ENCODE peak calls at places on chromosome 13, in five cellular contexts. B is SJSA1; S is naive thymus-derived CD4-positive, alpha-beta T cell; X is Caco-2; M is pancreas. I is an unnamed sample.

GRCh38 chr13:67223024-67223423 is 7.1 kb downstream of the PCDH9 start:
- DNase-seq in X (no peak), B (no peak), M (no peak), S (no peak), I (no peak)

GRCh38 chr13:48570225-48570828 is 37.4 kb upstream of the RCBTB2 start:
- DNase-seq in B (no peak), S (no peak), X (no peak), M (no peak), I (no peak)

GRCh38 chr13:41352935-41353801 is 42.1 kb downstream of the NAA16 start:
- DNase-seq in X (no peak), M (peak; percentile 32), S (peak; percentile 66), B (peak; percentile 69), I (no peak)

GRCh38 chr13:93169980-93170379 is 56.6 kb upstream of the GPC6 start:
- DNase-seq in M (no peak), S (no peak), X (no peak), B (no peak), I (no peak)

GRCh38 chr13:36014763-36015162 is 116.4 kb downstream of the DCLK1 start:
- DNase-seq in M (no peak), B (no peak), S (no peak), X (no peak), I (no peak)

GRCh38 chr13:87677334-87678234 is 6.4 kb downstream of the SLITRK5 start:
- DNase-seq in M (peak; percentile 15), B (no peak), X (no peak), S (peak; percentile 6), I (no peak)

GRCh38 chr13:108020027-108020426 is 195.3 kb downstream of the LIG4 start:
- DNase-seq in S (no peak), B (no peak), X (peak; percentile 45), M (no peak), I (no peak)

GRCh38 chr13:77860621-77861020 is 58.0 kb downstream of the EDNRB start:
- DNase-seq in S (no peak), X (no peak), M (no peak), B (peak; percentile 21), I (no peak)

GRCh38 chr13:47459512-47459911 is 541.6 kb downstream of the SUCLA2 start:
- DNase-seq in X (no peak), M (no peak), S (no peak), B (no peak), I (no peak)

GRCh38 chr13:35789335-35790166 is 313.1 kb upstream of the MAB21L1 start:
- DNase-seq in M (no peak), B (peak; percentile 20), X (no peak), S (no peak), I (no peak)

GRCh38 chr13:48629282-48629681 is 24.4 kb upstream of the CYSLTR2 start:
- DNase-seq in X (no peak), S (no peak), B (no peak), M (no peak), I (no peak)

GRCh38 chr13:73715114-73715909 is 418.9 kb downstream of the KLF12 start:
- DNase-seq in B (no peak), S (peak; percentile 74), M (no peak), X (no peak), I (no peak)

GRCh38 chr13:29877456-29878096 is 27.2 kb upstream of the UBL3 start:
- DNase-seq in M (no peak), S (no peak), X (peak; percentile 63), B (no peak), I (no peak)

GRCh38 chr13:85386424-85386823 is 412.8 kb downstream of the SLITRK6 start:
- DNase-seq in M (no peak), B (peak; percentile 21), S (no peak), X (no peak), I (no peak)

GRCh38 chr13:35978607-35979316 is 152.4 kb downstream of the DCLK1 start:
- DNase-seq in M (peak; percentile 46), X (no peak), S (no peak), B (peak; percentile 57), I (no peak)

GRCh38 chr13:49436890-49437289 is 7.0 kb downstream of the CAB39L start:
- DNase-seq in X (no peak), S (no peak), B (peak; percentile 22), M (peak; percentile 16), I (peak; percentile 71)

GRCh38 chr13:75223981-75224742 is 257.8 kb downstream of the TBC1D4 start:
- DNase-seq in S (no peak), M (no peak), B (no peak), X (no peak), I (no peak)

GRCh38 chr13:65656740-65657329 is 1573.3 kb downstream of the PCDH9 start:
- DNase-seq in M (no peak), B (no peak), S (no peak), X (no peak), I (no peak)

GRCh38 chr13:113364371-113364932 is 522 bp upstream of the GRTP1 start:
- DNase-seq in X (no peak), M (peak; percentile 45), B (no peak), S (no peak), I (peak; percentile 61)

GRCh38 chr13:32940601-32941000 is 75.6 kb upstream of the KL start:
- DNase-seq in M (no peak), S (no peak), X (no peak), B (peak; percentile 38), I (no peak)

GRCh38 chr13:45367358-45367757 is 26.4 kb upstream of the TPT1 start:
- DNase-seq in S (peak; percentile 84), M (peak; percentile 33), B (peak; percentile 57), X (peak; percentile 72), I (peak; percentile 60)

GRCh38 chr13:23430664-23431063 is 2.8 kb downstream of the SACS start:
- DNase-seq in M (no peak), S (no peak), X (no peak), B (no peak), I (no peak)

GRCh38 chr13:76820759-76821158 is 65.4 kb downstream of the KCTD12 start:
- DNase-seq in X (no peak), B (no peak), S (no peak), M (no peak), I (peak; percentile 71)

GRCh38 chr13:33441015-33441414 is 155.5 kb upstream of the STARD13 start:
- DNase-seq in X (no peak), M (peak; percentile 27), S (no peak), B (no peak), I (no peak)

GRCh38 chr13:33132644-33133440 is 116.6 kb downstream of the KL start:
- DNase-seq in M (no peak), S (no peak), B (peak; percentile 12), X (no peak), I (peak; percentile 54)

GRCh38 chr13:58999851-59000250 is 1163.9 kb downstream of the DIAPH3 start:
- DNase-seq in M (no peak), S (no peak), B (no peak), X (no peak), I (no peak)

GRCh38 chr13:38348890-38349289 is 761 bp upstream of the UFM1 start:
- DNase-seq in X (no peak), S (no peak), B (no peak), M (no peak), I (no peak)

GRCh38 chr13:75910591-75910990 is 274.5 kb downstream of the LMO7 start:
- DNase-seq in M (no peak), S (no peak), X (no peak), B (no peak), I (no peak)

GRCh38 chr13:113855931-113856715 is 7.8 kb downstream of the GAS6 start:
- DNase-seq in M (peak; percentile 7), X (no peak), S (no peak), B (no peak), I (no peak)

GRCh38 chr13:19061278-19061677 is 120.3 kb downstream of the TUBA3C start:
- DNase-seq in B (no peak), X (no peak), S (no peak), M (no peak), I (no peak)

GRCh38 chr13:19062019-19062646 is 119.5 kb downstream of the TUBA3C start:
- DNase-seq in B (no peak), M (no peak), X (no peak), S (no peak), I (no peak)

GRCh38 chr13:19058566-19058965 is 123.1 kb downstream of the TUBA3C start:
- DNase-seq in M (no peak), B (no peak), X (no peak), S (no peak), I (no peak)

GRCh38 chr13:19059016-19059780 is 122.4 kb downstream of the TUBA3C start:
- DNase-seq in S (no peak), M (no peak), B (no peak), X (no peak), I (no peak)

GRCh38 chr13:19060311-19061002 is 121.2 kb downstream of the TUBA3C start:
- DNase-seq in S (no peak), B (no peak), X (no peak), M (no peak), I (no peak)
- H3K9me3 ChIP-seq in S (no peaks in the 10 kb centered on the region), B (no peaks in the 10 kb centered on the region), X (peaks cover 3% of the 10 kb centered on the region), M (no peaks in the 10 kb centered on the region), I (no peaks in the 10 kb centered on the region)

DNA sequence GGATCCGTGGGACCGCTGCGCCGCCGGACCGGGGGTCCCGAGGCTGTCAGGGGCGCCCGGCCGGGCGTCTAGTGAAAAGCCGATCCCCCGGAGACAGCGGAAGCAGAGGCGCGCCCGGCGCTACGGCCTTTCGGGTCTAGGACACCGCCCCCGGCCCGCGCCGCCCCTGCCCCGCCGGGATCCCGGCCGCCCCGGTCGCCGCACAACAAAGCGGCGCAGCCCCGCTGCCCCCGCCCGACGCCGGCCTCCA is 634 bp downstream of the LATS2 start:
- DNase-seq in X (no peak), M (no peak), B (peak; percentile 24), S (no peak), I (no peak)
- H3K4me1 ChIP-seq in X (peaks cover 23% of the 10 kb centered on the region), M (peaks cover 7% of the 10 kb centered on the region), B (peaks cover 19% of the 10 kb centered on the region), S (no peaks in the 10 kb centered on the region), I (peaks cover 4% of the 10 kb centered on the region)

GRCh38 chr13:99895428-99895998 is 76.1 kb downstream of the ZIC5 start:
- DNase-seq in B (no peak), X (no peak), S (no peak), M (no peak), I (no peak)

GRCh38 chr13:99892866-99893504 is 78.6 kb downstream of the ZIC5 start:
- DNase-seq in S (no peak), M (no peak), X (no peak), B (no peak), I (no peak)

GRCh38 chr13:99893567-99893966 is 78.0 kb downstream of the ZIC5 start:
- DNase-seq in X (no peak), B (no peak), M (no peak), S (no peak), I (no peak)

GRCh38 chr13:99894835-99895427 is 76.6 kb downstream of the ZIC5 start:
- DNase-seq in B (peak; percentile 59), S (no peak), M (no peak), X (no peak), I (no peak)

DNA sequence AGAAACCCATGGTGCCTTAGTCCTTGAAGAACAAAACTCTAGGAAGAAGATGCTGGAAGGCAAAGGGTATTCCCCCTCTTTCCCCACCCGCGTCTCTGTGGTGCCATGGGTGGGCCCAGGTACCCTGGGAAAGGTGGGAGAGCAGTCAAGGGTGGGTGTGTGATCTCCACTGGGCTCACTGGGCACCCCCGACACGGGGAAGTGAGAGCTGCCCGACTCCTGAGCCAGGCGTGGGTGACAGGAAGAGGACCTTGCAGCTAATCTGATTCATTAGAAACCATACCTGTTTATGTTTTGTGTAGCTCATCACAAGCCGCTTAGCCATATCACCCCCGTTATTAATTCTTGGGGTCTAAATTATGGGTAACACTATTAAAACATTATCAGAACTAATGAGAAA is 77.5 kb downstream of the ZIC5 start:
- DNase-seq in B (no peak), X (no peak), M (no peak), S (no peak), I (no peak)
- H3K27me3 ChIP-seq in B (peaks cover 95% of the 10 kb centered on the region), X (no peaks in the 10 kb centered on the region), M (peaks cover 5% of the 10 kb centered on the region), S (peaks cover 26% of the 10 kb centered on the region), I (peaks cover 12% of the 10 kb centered on the region)

GRCh38 chr13:109644069-109644750 is 142.2 kb downstream of the IRS2 start:
- DNase-seq in X (no peak), B (no peak), M (no peak), S (no peak), I (no peak)
- H3K9me3 ChIP-seq in X (no peaks in the 10 kb centered on the region), B (peaks cover 28% of the 10 kb centered on the region), M (no peaks in the 10 kb centered on the region), S (no peaks in the 10 kb centered on the region), I (peaks cover 3% of the 10 kb centered on the region)

I was measured in ascending aorta.